ENCODE peak calls at places on chromosomes 6 and 20, in four cellular contexts. Y is SHP77 treated with DMSO at 0.1 percent for 48 hours; K is OCI-M1; H is stimulated activated CD4-positive, alpha-beta T cell treated with anti-CD3 and anti-CD28 coated beads, Interleukin-12 subunit alpha, Interleukin-12 subunit beta, amount 100 ng/mL, for 4 hours. S is an unnamed sample.

GRCh38 chr6:128463942-128464341 is 56.5 kb downstream of the PTPRK start:
- DNase-seq in Y (no peak), H (no peak), K (peak), S (no peak)

GRCh38 chr20:37881601-37882343 is 21.2 kb upstream of the VSTM2L start:
- DNase-seq in K (no peak), H (no peak), Y (no peak), S (no peak)

GRCh38 chr20:58330692-58331091 is 21.2 kb downstream of the RAB22A start:
- DNase-seq in H (no peak), Y (no peak), K (no peak), S (no peak)

GRCh38 chr6:63883597-63883996 is 248.0 kb downstream of the PHF3 start:
- DNase-seq in K (no peak), Y (no peak), H (no peak), S (no peak)

GRCh38 chr20:37890643-37891042 is 12.3 kb upstream of the VSTM2L start:
- DNase-seq in K (no peak), H (no peak), Y (no peak), S (no peak)

GRCh38 chr6:89723046-89723445 is 84.5 kb upstream of the LYRM2 start:
- DNase-seq in H (no peak), K (no peak), Y (no peak), S (no peak)

GRCh38 chr6:147990159-147990558 is 352.5 kb upstream of the SASH1 start:
- DNase-seq in Y (no peak), K (no peak), H (no peak), S (no peak)

GRCh38 chr6:41519748-41520699 is 26.2 kb upstream of the FOXP4 start:
- DNase-seq in Y (no peak), K (no peak), H (no peak), S (peak)

GRCh38 chr6:37127961-37128862 is 41.7 kb upstream of the PIM1 start:
- DNase-seq in H (no peak), Y (no peak), K (no peak), S (no peak)

GRCh38 chr6:165760803-165761185 is 97.8 kb upstream of the PDE10A start:
- DNase-seq in K (no peak), Y (no peak), H (no peak), S (no peak)

GRCh38 chr6:150641398-150642139 is 41.9 kb downstream of the PLEKHG1 start:
- DNase-seq in H (no peak), K (peak), Y (no peak), S (no peak)

GRCh38 chr6:118659513-118660217 is 8.3 kb upstream of the CEP85L start:
- DNase-seq in Y (peak), K (no peak), H (no peak), S (no peak)

GRCh38 chr20:39263076-39263475 is 300.9 kb downstream of the DHX35 start:
- DNase-seq in Y (no peak), H (no peak), K (no peak), S (no peak)

GRCh38 chr20:38728911-38729642 is 4.8 kb downstream of the SLC32A1 start:
- DNase-seq in Y (no peak), K (no peak), H (no peak), S (no peak)

GRCh38 chr6:129923520-129923919 is 62.4 kb upstream of the TMEM244 start:
- DNase-seq in K (peak), Y (no peak), H (no peak), S (no peak)

GRCh38 chr6:145815351-145815772 is 767 bp upstream of the FBXO30 start:
- DNase-seq in Y (no peak), K (peak), H (no peak), S (no peak)

GRCh38 chr20:40948352-40949267 is 80.0 kb upstream of the TOP1 start:
- DNase-seq in K (peak), H (no peak), Y (no peak), S (no peak)

GRCh38 chr6:47180633-47181032 is 129.1 kb downstream of the TNFRSF21 start:
- DNase-seq in Y (no peak), H (no peak), K (no peak), S (no peak)

GRCh38 chr20:49483018-49483705 is 694 bp upstream of the KCNB1 start:
- DNase-seq in Y (no peak), K (no peak), H (no peak), S (no peak)

GRCh38 chr6:134299236-134299635 is 18.7 kb downstream of the SGK1 start:
- DNase-seq in H (no peak), K (peak), Y (no peak), S (no peak)

GRCh38 chr20:43853174-43853803 is 61.4 kb upstream of the TOX2 start:
- DNase-seq in Y (no peak), K (no peak), H (no peak), S (no peak)

GRCh38 chr20:24481188-24481587 is 11.8 kb downstream of the SYNDIG1 start:
- DNase-seq in Y (no peak), K (no peak), H (no peak), S (no peak)

GRCh38 chr20:59269396-59270025 is 30.9 kb upstream of the EDN3 start:
- DNase-seq in Y (no peak), K (no peak), H (no peak), S (no peak)

GRCh38 chr6:7535498-7535897 is 6.0 kb upstream of the DSP start:
- DNase-seq in K (no peak), Y (no peak), H (no peak), S (no peak)

GRCh38 chr6:134014588-134015137 is 37.8 kb downstream of the SLC2A12 start:
- DNase-seq in Y (no peak), H (no peak), K (no peak), S (no peak)

GRCh38 chr6:159307246-159307790 is 138.1 kb downstream of the FNDC1 start:
- DNase-seq in Y (no peak), H (no peak), K (no peak), S (no peak)

GRCh38 chr6:72653032-72653431 is 31.2 kb downstream of the KCNQ5 start:
- DNase-seq in Y (no peak), H (no peak), K (peak), S (no peak)

GRCh38 chr6:157912326-157912725 is 69.3 kb upstream of the SYNJ2 start:
- DNase-seq in Y (no peak), H (no peak), K (no peak), S (no peak)

GRCh38 chr6:170116643-170117042 is 174.2 kb downstream of the DLL1 start:
- DNase-seq in K (no peak), H (no peak), Y (no peak), S (no peak)

GRCh38 chr6:81777586-81778268 is 25.2 kb upstream of the TENT5A start:
- DNase-seq in K (no peak), Y (no peak), H (no peak), S (no peak)

GRCh38 chr6:72963946-72964345 is 261.4 kb downstream of the KHDC1L start:
- DNase-seq in K (no peak), Y (no peak), H (no peak), S (no peak)

GRCh38 chr6:96724641-96725040 is 112.6 kb downstream of the GPR63 start:
- DNase-seq in K (no peak), Y (no peak), H (no peak), S (no peak)

GRCh38 chr20:32920066-32920465 is 61.3 kb downstream of the EFCAB8 start:
- DNase-seq in H (no peak), K (no peak), Y (no peak), S (no peak)

GRCh38 chr6:156618600-156619205 is 158.5 kb upstream of the ARID1B start:
- DNase-seq in Y (no peak), H (no peak), K (no peak), S (no peak)

GRCh38 chr20:16052406-16052805 is 520.8 kb downstream of the KIF16B start:
- DNase-seq in K (no peak), H (no peak), Y (no peak), S (no peak)

GRCh38 chr6:43871933-43872332 is 101.9 kb downstream of the VEGFA start:
- DNase-seq in K (no peak), Y (no peak), H (no peak), S (no peak)